ENCODE peak calls at places on chromosomes 11 and 22, in five cellular contexts. One of them, this sample, is unnamed.

GRCh38 chr11:83070044-83070877 is 1.4 kb downstream of the RAB30 start:
- DNase-seq in posterior cingulate gyrus: no peak
- DNase-seq in tibial artery: no peak
- DNase-seq in NCI-H345: no peak
- DNase-seq in stimulated activated effector memory CD8-positive, alpha-beta T cell treated with anti-CD3 and anti-CD28 coated beads, Interleukin-12 subunit alpha, Interleukin-12 subunit beta, amount 100 ng/mL, for 72 hours: no peak
- DNase-seq in this sample: no peak

GRCh38 chr11:18265949-18266348 is at the start of gene SAA1:
- DNase-seq in tibial artery: no peak
- DNase-seq in NCI-H345: no peak
- DNase-seq in stimulated activated effector memory CD8-positive, alpha-beta T cell treated with anti-CD3 and anti-CD28 coated beads, Interleukin-12 subunit alpha, Interleukin-12 subunit beta, amount 100 ng/mL, for 72 hours: no peak
- DNase-seq in posterior cingulate gyrus: no peak
- DNase-seq in this sample: no peak

GRCh38 chr22:26182723-26183122 is 13.5 kb downstream of the SEZ6L start:
- DNase-seq in stimulated activated effector memory CD8-positive, alpha-beta T cell treated with anti-CD3 and anti-CD28 coated beads, Interleukin-12 subunit alpha, Interleukin-12 subunit beta, amount 100 ng/mL, for 72 hours: no peak
- DNase-seq in posterior cingulate gyrus: no peak
- DNase-seq in tibial artery: no peak
- DNase-seq in NCI-H345: no peak
- DNase-seq in this sample: no peak

GRCh38 chr11:124075841-124076571 is 34.9 kb upstream of the OR10G7 start:
- DNase-seq in posterior cingulate gyrus: peak
- DNase-seq in tibial artery: no peak
- DNase-seq in stimulated activated effector memory CD8-positive, alpha-beta T cell treated with anti-CD3 and anti-CD28 coated beads, Interleukin-12 subunit alpha, Interleukin-12 subunit beta, amount 100 ng/mL, for 72 hours: no peak
- DNase-seq in NCI-H345: no peak
- DNase-seq in this sample: no peak

GRCh38 chr11:17802491-17802890 is 67.9 kb downstream of the KCNC1 start:
- DNase-seq in tibial artery: no peak
- DNase-seq in NCI-H345: no peak
- DNase-seq in posterior cingulate gyrus: no peak
- DNase-seq in stimulated activated effector memory CD8-positive, alpha-beta T cell treated with anti-CD3 and anti-CD28 coated beads, Interleukin-12 subunit alpha, Interleukin-12 subunit beta, amount 100 ng/mL, for 72 hours: no peak
- DNase-seq in this sample: no peak

GRCh38 chr11:125358254-125358840 is 137.7 kb downstream of the FEZ1 start:
- DNase-seq in tibial artery: no peak
- DNase-seq in posterior cingulate gyrus: peak
- DNase-seq in stimulated activated effector memory CD8-positive, alpha-beta T cell treated with anti-CD3 and anti-CD28 coated beads, Interleukin-12 subunit alpha, Interleukin-12 subunit beta, amount 100 ng/mL, for 72 hours: no peak
- DNase-seq in NCI-H345: no peak
- DNase-seq in this sample: no peak

GRCh38 chr11:103737791-103738190 is 298.6 kb upstream of the DDI1 start:
- DNase-seq in tibial artery: no peak
- DNase-seq in posterior cingulate gyrus: no peak
- DNase-seq in stimulated activated effector memory CD8-positive, alpha-beta T cell treated with anti-CD3 and anti-CD28 coated beads, Interleukin-12 subunit alpha, Interleukin-12 subunit beta, amount 100 ng/mL, for 72 hours: no peak
- DNase-seq in NCI-H345: no peak
- DNase-seq in this sample: no peak

GRCh38 chr22:35317680-35318290 is 18.1 kb downstream of the TOM1 start:
- DNase-seq in stimulated activated effector memory CD8-positive, alpha-beta T cell treated with anti-CD3 and anti-CD28 coated beads, Interleukin-12 subunit alpha, Interleukin-12 subunit beta, amount 100 ng/mL, for 72 hours: no peak
- DNase-seq in posterior cingulate gyrus: peak
- DNase-seq in tibial artery: peak
- DNase-seq in NCI-H345: no peak
- DNase-seq in this sample: no peak

GRCh38 chr11:107078375-107078774 is 60.1 kb upstream of the GUCY1A2 start:
- DNase-seq in NCI-H345: no peak
- DNase-seq in stimulated activated effector memory CD8-positive, alpha-beta T cell treated with anti-CD3 and anti-CD28 coated beads, Interleukin-12 subunit alpha, Interleukin-12 subunit beta, amount 100 ng/mL, for 72 hours: no peak
- DNase-seq in posterior cingulate gyrus: no peak
- DNase-seq in tibial artery: no peak
- DNase-seq in this sample: no peak

GRCh38 chr11:120563698-120564572 is 52.4 kb downstream of the GRIK4 start:
- DNase-seq in posterior cingulate gyrus: peak
- DNase-seq in tibial artery: peak
- DNase-seq in stimulated activated effector memory CD8-positive, alpha-beta T cell treated with anti-CD3 and anti-CD28 coated beads, Interleukin-12 subunit alpha, Interleukin-12 subunit beta, amount 100 ng/mL, for 72 hours: no peak
- DNase-seq in NCI-H345: peak
- DNase-seq in this sample: peak

GRCh38 chr22:35051791-35052190 is 14.2 kb upstream of the ISX start:
- DNase-seq in NCI-H345: no peak
- DNase-seq in stimulated activated effector memory CD8-positive, alpha-beta T cell treated with anti-CD3 and anti-CD28 coated beads, Interleukin-12 subunit alpha, Interleukin-12 subunit beta, amount 100 ng/mL, for 72 hours: no peak
- DNase-seq in tibial artery: no peak
- DNase-seq in posterior cingulate gyrus: no peak
- DNase-seq in this sample: no peak

GRCh38 chr22:19174106-19175025 is 4.2 kb downstream of the SLC25A1 start:
- DNase-seq in posterior cingulate gyrus: peak
- DNase-seq in tibial artery: peak
- DNase-seq in NCI-H345: no peak
- DNase-seq in stimulated activated effector memory CD8-positive, alpha-beta T cell treated with anti-CD3 and anti-CD28 coated beads, Interleukin-12 subunit alpha, Interleukin-12 subunit beta, amount 100 ng/mL, for 72 hours: no peak
- DNase-seq in this sample: no peak

GRCh38 chr11:105969756-105970155 is 52.3 kb downstream of the MSANTD4 start:
- DNase-seq in stimulated activated effector memory CD8-positive, alpha-beta T cell treated with anti-CD3 and anti-CD28 coated beads, Interleukin-12 subunit alpha, Interleukin-12 subunit beta, amount 100 ng/mL, for 72 hours: no peak
- DNase-seq in NCI-H345: no peak
- DNase-seq in posterior cingulate gyrus: no peak
- DNase-seq in tibial artery: no peak
- DNase-seq in this sample: no peak

GRCh38 chr11:69242583-69242940 is 51.4 kb upstream of the MYEOV start:
- DNase-seq in NCI-H345: no peak
- DNase-seq in tibial artery: no peak
- DNase-seq in posterior cingulate gyrus: no peak
- DNase-seq in stimulated activated effector memory CD8-positive, alpha-beta T cell treated with anti-CD3 and anti-CD28 coated beads, Interleukin-12 subunit alpha, Interleukin-12 subunit beta, amount 100 ng/mL, for 72 hours: no peak
- DNase-seq in this sample: no peak

GRCh38 chr11:100404907-100405306 is 282.2 kb upstream of the ARHGAP42 start:
- DNase-seq in NCI-H345: no peak
- DNase-seq in tibial artery: no peak
- DNase-seq in posterior cingulate gyrus: no peak
- DNase-seq in stimulated activated effector memory CD8-positive, alpha-beta T cell treated with anti-CD3 and anti-CD28 coated beads, Interleukin-12 subunit alpha, Interleukin-12 subunit beta, amount 100 ng/mL, for 72 hours: no peak
- DNase-seq in this sample: no peak

GRCh38 chr11:72113170-72113808 is 794 bp upstream of the ANAPC15 start:
- DNase-seq in tibial artery: no peak
- DNase-seq in stimulated activated effector memory CD8-positive, alpha-beta T cell treated with anti-CD3 and anti-CD28 coated beads, Interleukin-12 subunit alpha, Interleukin-12 subunit beta, amount 100 ng/mL, for 72 hours: no peak
- DNase-seq in posterior cingulate gyrus: no peak
- DNase-seq in NCI-H345: no peak
- DNase-seq in this sample: no peak

GRCh38 chr22:31106651-31107205 is 640 bp downstream of the SELENOM start:
- DNase-seq in NCI-H345: no peak
- DNase-seq in stimulated activated effector memory CD8-positive, alpha-beta T cell treated with anti-CD3 and anti-CD28 coated beads, Interleukin-12 subunit alpha, Interleukin-12 subunit beta, amount 100 ng/mL, for 72 hours: no peak
- DNase-seq in tibial artery: no peak
- DNase-seq in posterior cingulate gyrus: peak
- DNase-seq in this sample: no peak

GRCh38 chr11:62921573-62922188 is 518 bp upstream of the CHRM1 start:
- DNase-seq in posterior cingulate gyrus: peak
- DNase-seq in NCI-H345: peak
- DNase-seq in tibial artery: no peak
- DNase-seq in stimulated activated effector memory CD8-positive, alpha-beta T cell treated with anti-CD3 and anti-CD28 coated beads, Interleukin-12 subunit alpha, Interleukin-12 subunit beta, amount 100 ng/mL, for 72 hours: no peak
- DNase-seq in this sample: no peak

GRCh38 chr11:126165366-126166156 is 45.9 kb downstream of the RPUSD4 start:
- DNase-seq in tibial artery: no peak
- DNase-seq in NCI-H345: no peak
- DNase-seq in stimulated activated effector memory CD8-positive, alpha-beta T cell treated with anti-CD3 and anti-CD28 coated beads, Interleukin-12 subunit alpha, Interleukin-12 subunit beta, amount 100 ng/mL, for 72 hours: no peak
- DNase-seq in posterior cingulate gyrus: peak
- DNase-seq in this sample: no peak

GRCh38 chr11:109071712-109072524 is 350.1 kb upstream of the C11orf87 start:
- DNase-seq in NCI-H345: no peak
- DNase-seq in stimulated activated effector memory CD8-positive, alpha-beta T cell treated with anti-CD3 and anti-CD28 coated beads, Interleukin-12 subunit alpha, Interleukin-12 subunit beta, amount 100 ng/mL, for 72 hours: no peak
- DNase-seq in posterior cingulate gyrus: no peak
- DNase-seq in tibial artery: no peak
- DNase-seq in this sample: no peak

GRCh38 chr11:124762077-124762623 is at the start of gene ESAM:
- DNase-seq in NCI-H345: peak
- DNase-seq in posterior cingulate gyrus: no peak
- DNase-seq in tibial artery: peak
- DNase-seq in stimulated activated effector memory CD8-positive, alpha-beta T cell treated with anti-CD3 and anti-CD28 coated beads, Interleukin-12 subunit alpha, Interleukin-12 subunit beta, amount 100 ng/mL, for 72 hours: peak
- DNase-seq in this sample: no peak

GRCh38 chr11:111449158-111449557 is 63.0 kb downstream of the BTG4 start:
- DNase-seq in stimulated activated effector memory CD8-positive, alpha-beta T cell treated with anti-CD3 and anti-CD28 coated beads, Interleukin-12 subunit alpha, Interleukin-12 subunit beta, amount 100 ng/mL, for 72 hours: no peak
- DNase-seq in NCI-H345: no peak
- DNase-seq in posterior cingulate gyrus: no peak
- DNase-seq in tibial artery: no peak
- DNase-seq in this sample: no peak

GRCh38 chr11:86553322-86553721 is 119.1 kb downstream of the ME3 start:
- DNase-seq in stimulated activated effector memory CD8-positive, alpha-beta T cell treated with anti-CD3 and anti-CD28 coated beads, Interleukin-12 subunit alpha, Interleukin-12 subunit beta, amount 100 ng/mL, for 72 hours: no peak
- DNase-seq in NCI-H345: no peak
- DNase-seq in tibial artery: no peak
- DNase-seq in posterior cingulate gyrus: no peak
- DNase-seq in this sample: no peak

GRCh38 chr11:73565804-73566203 is 32.1 kb downstream of the FAM168A start:
- DNase-seq in tibial artery: no peak
- DNase-seq in NCI-H345: no peak
- DNase-seq in posterior cingulate gyrus: no peak
- DNase-seq in stimulated activated effector memory CD8-positive, alpha-beta T cell treated with anti-CD3 and anti-CD28 coated beads, Interleukin-12 subunit alpha, Interleukin-12 subunit beta, amount 100 ng/mL, for 72 hours: no peak
- DNase-seq in this sample: no peak

GRCh38 chr22:30441088-30441487 is 15.5 kb downstream of the MTFP1 start:
- DNase-seq in posterior cingulate gyrus: no peak
- DNase-seq in tibial artery: no peak
- DNase-seq in NCI-H345: no peak
- DNase-seq in stimulated activated effector memory CD8-positive, alpha-beta T cell treated with anti-CD3 and anti-CD28 coated beads, Interleukin-12 subunit alpha, Interleukin-12 subunit beta, amount 100 ng/mL, for 72 hours: no peak
- DNase-seq in this sample: no peak

GRCh38 chr11:120858740-120859139 is 165.2 kb upstream of the TBCEL start:
- DNase-seq in posterior cingulate gyrus: no peak
- DNase-seq in stimulated activated effector memory CD8-positive, alpha-beta T cell treated with anti-CD3 and anti-CD28 coated beads, Interleukin-12 subunit alpha, Interleukin-12 subunit beta, amount 100 ng/mL, for 72 hours: no peak
- DNase-seq in NCI-H345: no peak
- DNase-seq in tibial artery: no peak
- DNase-seq in this sample: no peak

GRCh38 chr11:3155691-3156258 is 9.3 kb downstream of the OSBPL5 start:
- DNase-seq in stimulated activated effector memory CD8-positive, alpha-beta T cell treated with anti-CD3 and anti-CD28 coated beads, Interleukin-12 subunit alpha, Interleukin-12 subunit beta, amount 100 ng/mL, for 72 hours: no peak
- DNase-seq in NCI-H345: no peak
- DNase-seq in tibial artery: peak
- DNase-seq in posterior cingulate gyrus: peak
- DNase-seq in this sample: no peak

GRCh38 chr22:19394274-19395050 is 37.1 kb downstream of the HIRA start:
- DNase-seq in posterior cingulate gyrus: no peak
- DNase-seq in stimulated activated effector memory CD8-positive, alpha-beta T cell treated with anti-CD3 and anti-CD28 coated beads, Interleukin-12 subunit alpha, Interleukin-12 subunit beta, amount 100 ng/mL, for 72 hours: no peak
- DNase-seq in NCI-H345: no peak
- DNase-seq in tibial artery: no peak
- DNase-seq in this sample: no peak

GRCh38 chr22:37520754-37521153 is 1.5 kb upstream of the CARD10 start:
- DNase-seq in stimulated activated effector memory CD8-positive, alpha-beta T cell treated with anti-CD3 and anti-CD28 coated beads, Interleukin-12 subunit alpha, Interleukin-12 subunit beta, amount 100 ng/mL, for 72 hours: no peak
- DNase-seq in tibial artery: no peak
- DNase-seq in posterior cingulate gyrus: no peak
- DNase-seq in NCI-H345: no peak
- DNase-seq in this sample: no peak

GRCh38 chr22:20779813-20780148 is 5.9 kb downstream of the SERPIND1 start:
- DNase-seq in stimulated activated effector memory CD8-positive, alpha-beta T cell treated with anti-CD3 and anti-CD28 coated beads, Interleukin-12 subunit alpha, Interleukin-12 subunit beta, amount 100 ng/mL, for 72 hours: no peak
- DNase-seq in posterior cingulate gyrus: no peak
- DNase-seq in tibial artery: no peak
- DNase-seq in NCI-H345: no peak
- DNase-seq in this sample: no peak

GRCh38 chr11:776459-777287 is 614 bp downstream of the GATD1 start:
- DNase-seq in tibial artery: peak
- DNase-seq in NCI-H345: peak
- DNase-seq in stimulated activated effector memory CD8-positive, alpha-beta T cell treated with anti-CD3 and anti-CD28 coated beads, Interleukin-12 subunit alpha, Interleukin-12 subunit beta, amount 100 ng/mL, for 72 hours: peak
- DNase-seq in posterior cingulate gyrus: no peak
- DNase-seq in this sample: no peak

GRCh38 chr11:34203377-34203801 is 98.0 kb downstream of the NAT10 start:
- DNase-seq in NCI-H345: no peak
- DNase-seq in stimulated activated effector memory CD8-positive, alpha-beta T cell treated with anti-CD3 and anti-CD28 coated beads, Interleukin-12 subunit alpha, Interleukin-12 subunit beta, amount 100 ng/mL, for 72 hours: no peak
- DNase-seq in tibial artery: no peak
- DNase-seq in posterior cingulate gyrus: no peak
- DNase-seq in this sample: no peak

GRCh38 chr22:19872779-19873137 is 18.1 kb upstream of the GNB1L start:
- DNase-seq in tibial artery: peak
- DNase-seq in posterior cingulate gyrus: peak
- DNase-seq in stimulated activated effector memory CD8-positive, alpha-beta T cell treated with anti-CD3 and anti-CD28 coated beads, Interleukin-12 subunit alpha, Interleukin-12 subunit beta, amount 100 ng/mL, for 72 hours: no peak
- DNase-seq in NCI-H345: peak
- DNase-seq in this sample: no peak

GRCh38 chr11:11036185-11037161 is 178.6 kb upstream of the ZBED5 start:
- DNase-seq in stimulated activated effector memory CD8-positive, alpha-beta T cell treated with anti-CD3 and anti-CD28 coated beads, Interleukin-12 subunit alpha, Interleukin-12 subunit beta, amount 100 ng/mL, for 72 hours: no peak
- DNase-seq in tibial artery: no peak
- DNase-seq in NCI-H345: peak
- DNase-seq in posterior cingulate gyrus: no peak
- DNase-seq in this sample: peak

GRCh38 chr11:79437274-79437980 is 3.4 kb downstream of the TENM4 start:
- DNase-seq in stimulated activated effector memory CD8-positive, alpha-beta T cell treated with anti-CD3 and anti-CD28 coated beads, Interleukin-12 subunit alpha, Interleukin-12 subunit beta, amount 100 ng/mL, for 72 hours: no peak
- DNase-seq in posterior cingulate gyrus: peak
- DNase-seq in NCI-H345: peak
- DNase-seq in tibial artery: peak
- DNase-seq in this sample: no peak

GRCh38 chr11:27385245-27385644 is 22.2 kb upstream of the CCDC34 start:
- DNase-seq in NCI-H345: no peak
- DNase-seq in posterior cingulate gyrus: no peak
- DNase-seq in tibial artery: no peak
- DNase-seq in stimulated activated effector memory CD8-positive, alpha-beta T cell treated with anti-CD3 and anti-CD28 coated beads, Interleukin-12 subunit alpha, Interleukin-12 subunit beta, amount 100 ng/mL, for 72 hours: no peak
- DNase-seq in this sample: no peak